ENCODE peak calls at places on chromosome 17, in nine cellular contexts. G is fibroblast of lung; B is tibial nerve; T is CD8-positive, alpha-beta T cell; D is heart left ventricle; U is OCI-LY7; X is keratinocyte; J is AG04450; M is sigmoid colon. L is an unnamed sample.

GRCh38 chr17:72604518-72604917 is 483.7 kb downstream of the SOX9 start:
- DNase-seq in D (no peak), X (no peak), M (no peak), G (no peak), T (no peak), J (no peak), U (no peak), B (no peak), L (no peak)

GRCh38 chr17:14604920-14605599 is 304.2 kb downstream of the HS3ST3B1 start:
- DNase-seq in T (no peak), U (peak; percentile 59), G (no peak), B (no peak), M (peak; percentile 68), D (peak; percentile 23), X (no peak), J (no peak), L (no peak)

GRCh38 chr17:73566905-73567782 is 77.1 kb downstream of the SDK2 start:
- DNase-seq in B (no peak), J (no peak), T (peak; percentile 27), U (peak; percentile 61), M (no peak), G (no peak), D (no peak), X (no peak), L (no peak)

GRCh38 chr17:78412403-78412802 is 34.0 kb downstream of the PGS1 start:
- DNase-seq in D (no peak), T (peak; percentile 22), U (no peak), M (no peak), B (no peak), J (no peak), G (no peak), X (no peak), L (no peak)

GRCh38 chr17:81869221-81870154 is 1.6 kb downstream of the ARHGDIA start:
- DNase-seq in J (no peak), B (no peak), M (peak; percentile 73), U (peak; percentile 69), X (no peak), D (no peak), T (peak; percentile 48), G (peak; percentile 32), L (no peak)

GRCh38 chr17:43171761-43172487 is 910 bp downstream of the NBR1 start:
- DNase-seq in X (peak; percentile 65), M (peak; percentile 80), T (no peak), G (peak; percentile 92), J (peak; percentile 87), D (peak; percentile 59), B (no peak), U (peak; percentile 33), L (peak; percentile 84)

GRCh38 chr17:52419256-52419655 is 260.7 kb upstream of the CA10 start:
- DNase-seq in J (no peak), U (no peak), X (no peak), B (no peak), D (no peak), T (no peak), G (no peak), M (no peak), L (no peak)

GRCh38 chr17:74490716-74491115 is 24.3 kb downstream of the CD300A start:
- DNase-seq in G (no peak), X (no peak), J (no peak), B (no peak), U (no peak), T (no peak), D (no peak), M (no peak), L (no peak)

GRCh38 chr17:42673885-42674754 is 2.7 kb downstream of the PLEKHH3 start:
- DNase-seq in M (peak; percentile 89), T (peak; percentile 33), G (peak; percentile 82), U (peak; percentile 66), X (no peak), J (no peak), D (peak; percentile 87), B (no peak), L (peak; percentile 52)

GRCh38 chr17:32102172-32102571 is 40.1 kb upstream of the RHOT1 start:
- DNase-seq in X (no peak), D (no peak), T (no peak), G (no peak), U (no peak), M (no peak), B (no peak), J (no peak), L (no peak)

GRCh38 chr17:5203908-5204294 is 12.2 kb upstream of the ZNF594 start:
- DNase-seq in M (no peak), J (peak; percentile 20), X (no peak), U (no peak), G (peak; percentile 75), T (no peak), D (no peak), B (no peak), L (no peak)

GRCh38 chr17:73188011-73188410 is 4.8 kb upstream of the COG1 start:
- DNase-seq in B (no peak), T (no peak), J (no peak), M (no peak), U (no peak), X (no peak), G (no peak), D (no peak), L (no peak)

GRCh38 chr17:21096874-21097273 is 29.9 kb upstream of the DHRS7B start:
- DNase-seq in B (no peak), J (no peak), X (no peak), M (no peak), G (no peak), U (no peak), D (no peak), T (no peak), L (no peak)

GRCh38 chr17:63785556-63785955 is 11.6 kb downstream of the DDX42 start:
- DNase-seq in G (peak; percentile 31), D (no peak), U (no peak), T (no peak), M (no peak), J (no peak), X (no peak), B (no peak), L (peak; percentile 45)

GRCh38 chr17:1907818-1908698 is 78.3 kb downstream of the RPA1 start:
- DNase-seq in T (peak; percentile 8), M (no peak), U (peak; percentile 41), D (no peak), X (no peak), B (no peak), G (peak; percentile 34), J (no peak), L (no peak)

GRCh38 chr17:32269377-32269776 is 3.7 kb downstream of the RHBDL3 start:
- DNase-seq in T (no peak), M (no peak), B (no peak), G (no peak), X (no peak), J (no peak), D (no peak), U (no peak), L (no peak)

GRCh38 chr17:13465678-13466077 is 136.1 kb downstream of the HS3ST3A1 start:
- DNase-seq in B (no peak), J (no peak), M (no peak), X (no peak), D (no peak), T (no peak), U (no peak), G (no peak), L (no peak)
- TF ChIP-seq CTCF in B (no peak), J (no peak), M (no peak), X (no peak), D (no peak), T (no peak), U (no peak), G (no peak), L (no peak)

GRCh38 chr17:47674503-47674902 is 19.5 kb upstream of the TBKBP1 start:
- DNase-seq in U (no peak), M (no peak), X (no peak), B (no peak), D (no peak), J (no peak), G (no peak), T (no peak), L (no peak)
- H3K27ac ChIP-seq in U (no peak overlapping the region), M (no peak overlapping the region), X (no peak overlapping the region), B (no peak overlapping the region), D (no peak overlapping the region), J (no peak overlapping the region), G (no peak overlapping the region), T (no peak overlapping the region), L (no peak overlapping the region)

GRCh38 chr17:6749519-6749918 is 6.3 kb upstream of the XAF1 start:
- DNase-seq in U (peak; percentile 16), T (no peak), G (peak; percentile 9), X (no peak), M (no peak), J (no peak), D (no peak), B (no peak), L (no peak)
- TF ChIP-seq CTCF in U (peak; percentile 75), T (no peak), G (no peak), X (no peak), M (no peak), J (peak; percentile 17), D (no peak), B (no peak), L (no peak)

GRCh38 chr17:76024353-76024752 is 2.8 kb downstream of the EVPL start:
- DNase-seq in U (no peak), X (no peak), B (no peak), D (no peak), M (no peak), J (no peak), T (no peak), G (no peak), L (no peak)
- H3K27ac ChIP-seq in U (no peak overlapping the region), X (no peak overlapping the region), B (no peak overlapping the region), D (no peak overlapping the region), M (no peak overlapping the region), J (no peak overlapping the region), T (no peak overlapping the region), G (no peak overlapping the region), L (no peak overlapping the region)

L was measured in RWPE1.